ENCODE peak calls at places on chromosome 21, in nine cellular contexts. One of them, this sample, is unnamed.

GRCh38 chr21:39647476-39647875 is 34.7 kb downstream of the B3GALT5 start:
- DNase-seq in A549: no peak
- DNase-seq in AG09319: no peak
- DNase-seq in neural crest cell: no peak
- DNase-seq in NB4: peak; percentile 15
- DNase-seq in RWPE1: no peak
- DNase-seq in spleen: no peak
- DNase-seq in Peyer's patch: no peak
- DNase-seq in transverse colon: no peak
- DNase-seq in this sample: peak; percentile 24

GRCh38 chr21:36068748-36069398 is 951 bp upstream of the CBR1 start:
- DNase-seq in A549: no peak
- DNase-seq in neural crest cell: no peak
- DNase-seq in transverse colon: no peak
- DNase-seq in spleen: no peak
- DNase-seq in NB4: no peak
- DNase-seq in RWPE1: no peak
- DNase-seq in Peyer's patch: no peak
- DNase-seq in AG09319: no peak
- DNase-seq in this sample: no peak

GRCh38 chr21:21907271-21907670 is 909.1 kb downstream of the NCAM2 start:
- DNase-seq in spleen: no peak
- DNase-seq in A549: no peak
- DNase-seq in RWPE1: no peak
- DNase-seq in Peyer's patch: no peak
- DNase-seq in transverse colon: no peak
- DNase-seq in AG09319: no peak
- DNase-seq in neural crest cell: no peak
- DNase-seq in NB4: no peak
- DNase-seq in this sample: no peak

GRCh38 chr21:34074283-34075098 is 1.1 kb downstream of the MRPS6 start:
- DNase-seq in NB4: no peak
- DNase-seq in spleen: no peak
- DNase-seq in Peyer's patch: peak; percentile 52
- DNase-seq in RWPE1: peak; percentile 17
- DNase-seq in neural crest cell: peak; percentile 8
- DNase-seq in AG09319: no peak
- DNase-seq in transverse colon: no peak
- DNase-seq in A549: no peak
- DNase-seq in this sample: no peak

GRCh38 chr21:38950388-38951094 is 144.8 kb downstream of the ETS2 start:
- DNase-seq in AG09319: no peak
- DNase-seq in neural crest cell: no peak
- DNase-seq in RWPE1: no peak
- DNase-seq in Peyer's patch: peak; percentile 84
- DNase-seq in transverse colon: peak; percentile 73
- DNase-seq in NB4: peak; percentile 60
- DNase-seq in spleen: no peak
- DNase-seq in A549: peak; percentile 33
- DNase-seq in this sample: peak; percentile 17

GRCh38 chr21:37045139-37045538 is 27.7 kb downstream of the PIGP start:
- DNase-seq in neural crest cell: no peak
- DNase-seq in spleen: no peak
- DNase-seq in A549: no peak
- DNase-seq in Peyer's patch: no peak
- DNase-seq in NB4: peak; percentile 75
- DNase-seq in AG09319: no peak
- DNase-seq in RWPE1: no peak
- DNase-seq in transverse colon: no peak
- DNase-seq in this sample: no peak

GRCh38 chr21:35529141-35529863 is 480.2 kb upstream of the RUNX1 start:
- DNase-seq in RWPE1: no peak
- DNase-seq in Peyer's patch: no peak
- DNase-seq in spleen: no peak
- DNase-seq in neural crest cell: no peak
- DNase-seq in AG09319: no peak
- DNase-seq in transverse colon: no peak
- DNase-seq in NB4: peak; percentile 45
- DNase-seq in A549: no peak
- DNase-seq in this sample: no peak

GRCh38 chr21:33703750-33704606 is 61.7 kb downstream of the ITSN1 start:
- DNase-seq in neural crest cell: no peak
- DNase-seq in A549: no peak
- DNase-seq in spleen: no peak
- DNase-seq in AG09319: no peak
- DNase-seq in transverse colon: no peak
- DNase-seq in RWPE1: no peak
- DNase-seq in NB4: no peak
- DNase-seq in Peyer's patch: no peak
- DNase-seq in this sample: peak; percentile 17

GRCh38 chr21:41366522-41367151 is 4.8 kb downstream of the MX2 start:
- DNase-seq in A549: peak; percentile 74
- DNase-seq in RWPE1: peak; percentile 96
- DNase-seq in NB4: peak; percentile 97
- DNase-seq in Peyer's patch: peak; percentile 93
- DNase-seq in AG09319: no peak
- DNase-seq in neural crest cell: no peak
- DNase-seq in transverse colon: peak; percentile 74
- DNase-seq in spleen: peak; percentile 88
- DNase-seq in this sample: peak; percentile 76

GRCh38 chr21:34908424-34909055 is 140.6 kb downstream of the RUNX1 start:
- DNase-seq in Peyer's patch: no peak
- DNase-seq in AG09319: no peak
- DNase-seq in A549: peak; percentile 48
- DNase-seq in RWPE1: no peak
- DNase-seq in neural crest cell: no peak
- DNase-seq in spleen: no peak
- DNase-seq in NB4: peak; percentile 99
- DNase-seq in transverse colon: no peak
- DNase-seq in this sample: peak; percentile 13

GRCh38 chr21:41973861-41974751 is 20.3 kb upstream of the C2CD2 start:
- DNase-seq in NB4: peak; percentile 89
- DNase-seq in AG09319: no peak
- DNase-seq in transverse colon: no peak
- DNase-seq in RWPE1: no peak
- DNase-seq in neural crest cell: no peak
- DNase-seq in Peyer's patch: peak; percentile 48
- DNase-seq in spleen: no peak
- DNase-seq in A549: peak; percentile 23
- DNase-seq in this sample: no peak

GRCh38 chr21:42162831-42163510 is 56.0 kb upstream of the ABCG1 start:
- DNase-seq in RWPE1: no peak
- DNase-seq in transverse colon: no peak
- DNase-seq in A549: no peak
- DNase-seq in AG09319: no peak
- DNase-seq in spleen: no peak
- DNase-seq in NB4: peak; percentile 62
- DNase-seq in Peyer's patch: peak; percentile 26
- DNase-seq in neural crest cell: no peak
- DNase-seq in this sample: no peak

GRCh38 chr21:37073417-37074194 is 552 bp downstream of the TTC3 start:
- DNase-seq in A549: peak; percentile 14
- DNase-seq in Peyer's patch: peak; percentile 79
- DNase-seq in AG09319: no peak
- DNase-seq in spleen: peak; percentile 94
- DNase-seq in neural crest cell: no peak
- DNase-seq in RWPE1: peak; percentile 2
- DNase-seq in transverse colon: peak; percentile 70
- DNase-seq in NB4: peak; percentile 52
- DNase-seq in this sample: peak; percentile 20

GRCh38 chr21:31518580-31518979 is 140.9 kb upstream of the SOD1 start:
- DNase-seq in Peyer's patch: no peak
- DNase-seq in RWPE1: no peak
- DNase-seq in A549: no peak
- DNase-seq in AG09319: no peak
- DNase-seq in neural crest cell: no peak
- DNase-seq in spleen: no peak
- DNase-seq in NB4: no peak
- DNase-seq in transverse colon: no peak
- DNase-seq in this sample: no peak

GRCh38 chr21:15026370-15026769 is 38.4 kb downstream of the NRIP1 start:
- DNase-seq in AG09319: no peak
- DNase-seq in A549: no peak
- DNase-seq in NB4: no peak
- DNase-seq in RWPE1: no peak
- DNase-seq in transverse colon: no peak
- DNase-seq in Peyer's patch: no peak
- DNase-seq in neural crest cell: no peak
- DNase-seq in spleen: no peak
- DNase-seq in this sample: no peak

GRCh38 chr21:15020797-15021196 is 44.0 kb downstream of the NRIP1 start:
- DNase-seq in AG09319: no peak
- DNase-seq in A549: no peak
- DNase-seq in Peyer's patch: no peak
- DNase-seq in neural crest cell: no peak
- DNase-seq in RWPE1: no peak
- DNase-seq in transverse colon: no peak
- DNase-seq in NB4: no peak
- DNase-seq in spleen: no peak
- DNase-seq in this sample: no peak

GRCh38 chr21:15027056-15027455 is 37.7 kb downstream of the NRIP1 start:
- DNase-seq in spleen: no peak
- DNase-seq in A549: no peak
- DNase-seq in transverse colon: no peak
- DNase-seq in AG09319: no peak
- DNase-seq in Peyer's patch: no peak
- DNase-seq in NB4: no peak
- DNase-seq in RWPE1: no peak
- DNase-seq in neural crest cell: no peak
- DNase-seq in this sample: no peak

GRCh38 chr21:15023782-15024181 is 41.0 kb downstream of the NRIP1 start:
- DNase-seq in A549: no peak
- DNase-seq in NB4: no peak
- DNase-seq in AG09319: no peak
- DNase-seq in Peyer's patch: no peak
- DNase-seq in neural crest cell: no peak
- DNase-seq in spleen: no peak
- DNase-seq in RWPE1: no peak
- DNase-seq in transverse colon: no peak
- DNase-seq in this sample: no peak

DNA sequence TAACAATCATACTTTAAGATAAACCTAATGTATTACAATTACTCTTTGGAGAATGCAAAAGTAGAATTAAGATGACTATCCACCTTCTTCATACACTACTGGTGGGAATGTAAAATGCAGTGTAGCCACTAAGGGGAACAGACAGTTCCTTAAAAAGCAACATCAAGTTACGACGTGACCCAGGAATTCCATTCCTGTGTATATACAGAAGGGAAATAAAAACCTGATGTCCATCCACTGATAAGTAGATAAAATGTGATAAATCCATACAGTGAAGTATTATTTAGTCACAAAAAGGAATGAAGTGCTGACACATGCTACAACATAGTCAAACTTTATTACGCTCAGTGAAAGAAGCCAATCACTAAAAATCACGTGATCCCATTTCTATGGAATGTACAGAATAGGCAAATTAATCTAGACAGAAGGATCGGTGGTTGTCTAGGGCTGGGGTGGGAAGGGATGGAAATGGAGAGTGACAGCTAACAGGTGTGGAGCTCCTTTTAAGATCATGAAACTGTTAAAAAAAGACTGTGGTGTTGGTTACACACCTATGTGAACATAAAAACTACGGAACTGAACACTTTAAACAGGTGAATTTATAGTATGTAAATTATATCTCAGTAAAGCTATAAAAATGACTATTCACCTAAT is 42.1 kb downstream of the NRIP1 start:
- DNase-seq in NB4: no peak
- DNase-seq in spleen: no peak
- DNase-seq in RWPE1: no peak
- DNase-seq in A549: no peak
- DNase-seq in Peyer's patch: no peak
- DNase-seq in AG09319: no peak
- DNase-seq in transverse colon: no peak
- DNase-seq in neural crest cell: no peak
- DNase-seq in this sample: no peak
- TF ChIP-seq CTCF in NB4: no peak
- TF ChIP-seq CTCF in spleen: no peak
- TF ChIP-seq CTCF in RWPE1: no peak
- TF ChIP-seq CTCF in A549: no peak
- TF ChIP-seq CTCF in Peyer's patch: no peak
- TF ChIP-seq CTCF in AG09319: no peak
- TF ChIP-seq CTCF in transverse colon: no peak
- TF ChIP-seq CTCF in neural crest cell: peak; percentile 28
- TF ChIP-seq CTCF in this sample: no peak

GRCh38 chr21:43211085-43212071 is 42.6 kb downstream of the CRYAA start:
- DNase-seq in neural crest cell: peak; percentile 28
- DNase-seq in Peyer's patch: peak; percentile 83
- DNase-seq in RWPE1: no peak
- DNase-seq in A549: no peak
- DNase-seq in spleen: peak; percentile 75
- DNase-seq in transverse colon: peak; percentile 79
- DNase-seq in NB4: no peak
- DNase-seq in AG09319: no peak
- DNase-seq in this sample: peak; percentile 24
- TF ChIP-seq CTCF in neural crest cell: peak; percentile 48
- TF ChIP-seq CTCF in Peyer's patch: peak; percentile 59
- TF ChIP-seq CTCF in RWPE1: no peak
- TF ChIP-seq CTCF in A549: no peak
- TF ChIP-seq CTCF in spleen: peak; percentile 56
- TF ChIP-seq CTCF in transverse colon: peak; percentile 31
- TF ChIP-seq CTCF in NB4: no peak
- TF ChIP-seq CTCF in AG09319: no peak
- TF ChIP-seq CTCF in this sample: no peak

DNA sequence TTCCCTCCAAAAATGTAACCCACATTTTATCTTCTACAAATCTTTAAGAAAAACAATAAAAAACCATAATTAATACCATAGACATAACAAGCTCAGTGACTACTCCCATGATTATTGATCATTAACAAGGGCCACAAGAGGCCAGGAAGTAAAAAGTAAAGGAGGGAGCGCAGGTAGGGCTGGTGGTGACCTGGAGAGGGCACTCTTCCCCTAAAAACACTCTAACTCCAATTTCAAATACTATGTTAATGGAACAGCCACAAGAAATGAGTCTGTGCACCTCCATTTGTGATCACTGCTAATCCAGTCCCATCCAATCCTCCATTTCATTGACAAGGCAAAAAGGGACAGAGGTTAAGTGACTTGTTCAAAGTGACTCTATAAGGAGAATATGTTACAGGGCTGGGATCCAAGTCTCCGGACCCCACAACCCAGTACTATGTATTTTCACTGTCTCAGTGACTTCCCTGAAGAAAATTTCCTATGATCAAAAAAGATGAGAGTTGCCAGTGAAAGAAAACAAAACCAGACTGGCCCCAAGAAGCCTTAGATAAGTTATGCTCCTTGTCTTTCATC is 41.2 kb upstream of the CFAP298 start:
- DNase-seq in spleen: no peak
- DNase-seq in AG09319: no peak
- DNase-seq in A549: peak; percentile 19
- DNase-seq in transverse colon: no peak
- DNase-seq in neural crest cell: no peak
- DNase-seq in Peyer's patch: peak; percentile 55
- DNase-seq in RWPE1: peak; percentile 35
- DNase-seq in NB4: peak; percentile 50
- DNase-seq in this sample: peak; percentile 49
- TF ChIP-seq CTCF in spleen: peak; percentile 58
- TF ChIP-seq CTCF in AG09319: peak; percentile 44
- TF ChIP-seq CTCF in A549: peak; percentile 55
- TF ChIP-seq CTCF in transverse colon: peak; percentile 46
- TF ChIP-seq CTCF in neural crest cell: peak; percentile 76
- TF ChIP-seq CTCF in Peyer's patch: peak; percentile 67
- TF ChIP-seq CTCF in RWPE1: peak; percentile 55
- TF ChIP-seq CTCF in NB4: peak; percentile 62
- TF ChIP-seq CTCF in this sample: peak; percentile 51

GRCh38 chr21:17931080-17931479 is 111.9 kb upstream of the C21orf91 start:
- DNase-seq in NB4: peak; percentile 17
- DNase-seq in AG09319: no peak
- DNase-seq in Peyer's patch: no peak
- DNase-seq in RWPE1: no peak
- DNase-seq in A549: peak; percentile 4
- DNase-seq in spleen: no peak
- DNase-seq in transverse colon: no peak
- DNase-seq in neural crest cell: no peak
- DNase-seq in this sample: no peak
- TF ChIP-seq CTCF in NB4: peak; percentile 56
- TF ChIP-seq CTCF in AG09319: no peak
- TF ChIP-seq CTCF in Peyer's patch: no peak
- TF ChIP-seq CTCF in RWPE1: no peak
- TF ChIP-seq CTCF in A549: no peak
- TF ChIP-seq CTCF in spleen: no peak
- TF ChIP-seq CTCF in transverse colon: no peak
- TF ChIP-seq CTCF in neural crest cell: peak; percentile 49
- TF ChIP-seq CTCF in this sample: no peak

This sample was measured in Calu3.